ENCODE peak calls at places on chromosomes 11 and 22, in nine cellular contexts. Y is transverse colon, T is sigmoid colon, I is prostate gland, O is SK-N-SH, A is spleen, Z is stomach, Q is GM23338, E is suprapubic skin. B is an unnamed sample.

GRCh38 chr22:24466831-24467249 is 28.3 kb upstream of the UPB1 start:
- DNase-seq in O (no peak), Q (no peak), Z (no peak), I (no peak), E (no peak), T (no peak), A (no peak), Y (no peak), B (no peak)

GRCh38 chr11:64685536-64685935 is 37.5 kb downstream of the NRXN2 start:
- DNase-seq in E (no peak), Q (no peak), A (no peak), Y (no peak), O (no peak), T (no peak), Z (no peak), I (no peak), B (no peak)

GRCh38 chr11:27907534-27907933 is 200.4 kb downstream of the KIF18A start:
- DNase-seq in Y (no peak), T (no peak), O (no peak), E (no peak), A (no peak), Z (no peak), I (no peak), Q (no peak), B (no peak)

GRCh38 chr22:31625661-31626426 is 36.2 kb downstream of the PISD start:
- DNase-seq in Y (peak; percentile 33), E (no peak), O (no peak), A (peak; percentile 83), Q (peak; percentile 95), T (peak; percentile 88), Z (peak; percentile 62), I (peak; percentile 58), B (no peak)

GRCh38 chr11:30364139-30364875 is 41.4 kb downstream of the ARL14EP start:
- DNase-seq in E (no peak), T (no peak), Z (no peak), O (no peak), Q (peak; percentile 21), I (no peak), Y (no peak), A (no peak), B (no peak)

GRCh38 chr22:22171357-22172218 is 73.0 kb upstream of the VPREB1 start:
- DNase-seq in Y (no peak), O (peak; percentile 30), T (no peak), E (no peak), Z (no peak), Q (peak; percentile 65), I (no peak), A (no peak), B (no peak)

GRCh38 chr11:124930799-124931198 is 5.0 kb downstream of the HEPACAM start:
- DNase-seq in O (no peak), A (no peak), Q (no peak), E (no peak), I (no peak), Y (no peak), Z (no peak), T (no peak), B (no peak)

GRCh38 chr11:69999721-70000120 is 78.4 kb upstream of the ANO1 start:
- DNase-seq in T (no peak), A (no peak), I (no peak), Q (peak; percentile 52), O (no peak), Y (no peak), Z (no peak), E (no peak), B (no peak)

GRCh38 chr11:27926981-27927481 is 180.9 kb downstream of the KIF18A start:
- DNase-seq in Y (no peak), Q (no peak), O (no peak), A (no peak), T (no peak), E (no peak), Z (no peak), I (no peak), B (no peak)

GRCh38 chr11:93843906-93844305 is 6.5 kb downstream of the VSTM5 start:
- DNase-seq in E (no peak), Z (no peak), T (no peak), Y (no peak), Q (no peak), O (no peak), I (no peak), A (no peak), B (no peak)

GRCh38 chr22:31603081-31603525 is 58.9 kb downstream of the PISD start:
- DNase-seq in Q (no peak), Y (no peak), A (no peak), Z (no peak), E (peak; percentile 6), T (peak; percentile 61), O (no peak), I (no peak), B (no peak)

GRCh38 chr11:79007811-79008294 is 433.0 kb downstream of the TENM4 start:
- DNase-seq in Z (no peak), O (no peak), Y (no peak), T (no peak), I (no peak), Q (no peak), E (no peak), A (no peak), B (peak; percentile 20)

GRCh38 chr11:35354644-35355043 is 64.7 kb downstream of the SLC1A2 start:
- DNase-seq in E (no peak), A (no peak), O (no peak), Z (no peak), T (no peak), I (no peak), Q (no peak), Y (no peak), B (no peak)

GRCh38 chr22:49925525-49926128 is 7.2 kb downstream of the CRELD2 start:
- DNase-seq in Z (no peak), O (no peak), T (no peak), E (no peak), Y (peak; percentile 58), A (peak; percentile 90), Q (no peak), I (no peak), B (no peak)

GRCh38 chr11:12789574-12789973 is 115.4 kb downstream of the TEAD1 start:
- DNase-seq in E (no peak), Y (no peak), A (no peak), I (no peak), T (no peak), Q (no peak), Z (no peak), O (no peak), B (no peak)

GRCh38 chr11:12786891-12787290 is 112.7 kb downstream of the TEAD1 start:
- DNase-seq in Y (no peak), E (no peak), T (no peak), A (no peak), I (no peak), O (no peak), Q (peak; percentile 38), Z (no peak), B (no peak)

GRCh38 chr11:12786450-12786849 is 112.2 kb downstream of the TEAD1 start:
- DNase-seq in Z (no peak), A (no peak), I (no peak), Q (no peak), T (no peak), Y (no peak), E (no peak), O (no peak), B (peak; percentile 18)

GRCh38 chr11:12789054-12789453 is 114.8 kb downstream of the TEAD1 start:
- DNase-seq in Y (no peak), T (no peak), O (no peak), I (no peak), Q (no peak), E (no peak), A (no peak), Z (no peak), B (peak; percentile 5)

DNA sequence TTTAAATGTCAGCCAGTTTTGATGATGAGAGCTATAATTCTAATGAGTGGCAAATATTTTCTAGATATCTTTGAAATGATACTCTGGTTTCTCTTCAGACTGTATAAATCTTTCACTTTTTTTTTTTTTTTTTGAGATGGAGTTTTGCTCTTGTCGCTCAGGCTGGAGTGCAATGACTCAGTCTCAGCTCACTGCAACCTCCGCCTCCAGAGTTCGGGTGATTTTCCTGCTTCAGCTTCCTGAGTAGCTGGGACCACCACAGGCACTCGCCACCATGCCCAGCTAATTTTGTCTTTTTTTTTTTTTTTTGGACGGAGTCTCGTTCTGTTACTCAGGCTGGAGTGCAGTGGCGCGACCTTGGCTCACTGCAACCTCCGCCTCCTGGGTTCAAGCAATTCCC is 113.6 kb downstream of the TEAD1 start:
- DNase-seq in O (no peak), E (no peak), Z (no peak), I (no peak), Y (no peak), T (no peak), Q (no peak), A (no peak), B (peak; percentile 25)
- TF ChIP-seq POLR2AphosphoS5 in O (no peak), E (no peak), Z (no peak), I (no peak), Y (no peak), T (no peak), Q (no peak), A (no peak), B (no peak)

GRCh38 chr11:129320485-129320884 is 55.2 kb upstream of the BARX2 start:
- DNase-seq in E (no peak), A (no peak), O (no peak), Q (no peak), T (no peak), I (no peak), Y (no peak), Z (no peak), B (no peak)

GRCh38 chr11:129321076-129321475 is 54.6 kb upstream of the BARX2 start:
- DNase-seq in A (no peak), Q (no peak), Y (no peak), I (no peak), E (no peak), T (no peak), Z (no peak), O (no peak), B (no peak)

GRCh38 chr11:129324533-129325175 is 51.0 kb upstream of the BARX2 start:
- DNase-seq in Y (peak; percentile 68), A (no peak), T (no peak), E (peak; percentile 58), I (no peak), Q (no peak), Z (peak; percentile 50), O (no peak), B (no peak)

GRCh38 chr11:129323896-129324522 is 51.6 kb upstream of the BARX2 start:
- DNase-seq in Y (peak; percentile 27), A (no peak), I (no peak), O (no peak), T (peak; percentile 71), E (peak; percentile 65), Z (peak; percentile 43), Q (no peak), B (no peak)

GRCh38 chr11:129322941-129323340 is 52.7 kb upstream of the BARX2 start:
- DNase-seq in Z (no peak), O (no peak), Y (no peak), A (no peak), E (peak; percentile 46), Q (no peak), T (no peak), I (no peak), B (no peak)
- H3K4me1 ChIP-seq in Z (peaks cover 19% of the 10 kb centered on the region), O (no peaks in the 10 kb centered on the region), Y (peaks cover 26% of the 10 kb centered on the region), A (peaks cover 23% of the 10 kb centered on the region), E (peaks cover 41% of the 10 kb centered on the region), Q (peaks cover 21% of the 10 kb centered on the region), T (no peaks in the 10 kb centered on the region), I (peaks cover 2% of the 10 kb centered on the region), B (peaks cover 14% of the 10 kb centered on the region)

GRCh38 chr11:115676206-115676605 is 172.0 kb upstream of the CADM1 start:
- DNase-seq in Q (peak; percentile 54), Z (no peak), A (no peak), T (peak; percentile 20), E (no peak), O (no peak), Y (no peak), I (no peak), B (no peak)
- H3K27ac ChIP-seq in Q (no peak overlapping the region), Z (no peak overlapping the region), A (no peak overlapping the region), T (no peak overlapping the region), E (no peak overlapping the region), O (peak overlapping the region; percentile 39), Y (no peak overlapping the region), I (no peak overlapping the region), B (no peak overlapping the region)

GRCh38 chr22:44357962-44358553 is 45.3 kb upstream of the SHISAL1 start:
- DNase-seq in O (no peak), T (peak; percentile 91), Z (no peak), Y (peak; percentile 19), I (no peak), E (peak; percentile 46), Q (no peak), A (peak; percentile 19), B (no peak)
- TF ChIP-seq POLR2AphosphoS5 in O (no peak), T (peak; percentile 62), Z (peak; percentile 70), Y (peak; percentile 45), I (peak; percentile 6), E (no peak), Q (no peak), A (no peak), B (peak; percentile 70)

B was measured in vagina.